ENCODE peak calls at places on chromosomes 11 and 22, in six cellular contexts. L, C, P, I, D and N are unnamed samples.
A peak's percentile ranks its signal among the peaks of the same experiment; 100 is the strongest.

GRCh38 chr22:37000676-37001534 is 18.3 kb downstream of the TST start:
- DNase-seq in L (no peak), C (no peak), P (no peak), I (peak; percentile 15), D (no peak), N (no peak)

GRCh38 chr11:2449548-2450320 is 4.9 kb downstream of the KCNQ1 start:
- DNase-seq in L (no peak), C (no peak), P (no peak), I (peak; percentile 59), D (no peak), N (no peak)

GRCh38 chr11:101129203-101129943 is at the start of gene PGR:
- DNase-seq in L (peak; percentile 61), C (no peak), P (peak; percentile 81), I (peak; percentile 68), D (no peak), N (no peak)

GRCh38 chr22:45966320-45966891 is 10.6 kb downstream of the WNT7B start:
- DNase-seq in L (no peak), C (no peak), P (no peak), I (no peak), D (no peak), N (no peak)

GRCh38 chr22:17846326-17846992 is 72.2 kb upstream of the BID start:
- DNase-seq in L (no peak), C (no peak), P (peak; percentile 68), I (no peak), D (no peak), N (no peak)

GRCh38 chr11:72352859-72353551 is 81.3 kb downstream of the CLPB start:
- DNase-seq in L (no peak), C (no peak), P (peak; percentile 27), I (no peak), D (no peak), N (no peak)

GRCh38 chr11:10678106-10678505 is 15.4 kb downstream of the IRAG1 start:
- DNase-seq in L (no peak), C (no peak), P (no peak), I (no peak), D (no peak), N (no peak)

GRCh38 chr11:57425565-57426438 is 1.1 kb downstream of the SLC43A3 start:
- DNase-seq in L (peak; percentile 65), C (no peak), P (peak; percentile 71), I (no peak), D (no peak), N (no peak)

GRCh38 chr22:22926359-22927195 is 39.0 kb downstream of the IGLL5 start:
- DNase-seq in L (no peak), C (no peak), P (no peak), I (peak; percentile 47), D (no peak), N (no peak)

GRCh38 chr11:112616292-112617088 is 344.7 kb upstream of the NCAM1 start:
- DNase-seq in L (no peak), C (no peak), P (no peak), I (no peak), D (no peak), N (no peak)

GRCh38 chr11:10629431-10630002 is 61.1 kb upstream of the LYVE1 start:
- DNase-seq in L (no peak), C (no peak), P (no peak), I (no peak), D (no peak), N (no peak)

GRCh38 chr22:23826510-23827350 is 12.1 kb downstream of the DERL3 start:
- DNase-seq in L (no peak), C (no peak), P (no peak), I (peak; percentile 85), D (no peak), N (no peak)

GRCh38 chr22:25797891-25798290 is 55.9 kb downstream of the MYO18B start:
- DNase-seq in L (no peak), C (no peak), P (no peak), I (no peak), D (no peak), N (no peak)

GRCh38 chr11:83087035-83087434 is 15.3 kb upstream of the RAB30 start:
- DNase-seq in L (no peak), C (peak; percentile 62), P (no peak), I (no peak), D (no peak), N (no peak)

GRCh38 chr11:73597340-73597955 is 464 bp downstream of the FAM168A start:
- DNase-seq in L (no peak), C (no peak), P (no peak), I (no peak), D (no peak), N (no peak)

GRCh38 chr11:18526130-18526520 is 617 bp downstream of the TSG101 start:
- DNase-seq in L (no peak), C (no peak), P (no peak), I (no peak), D (no peak), N (no peak)

GRCh38 chr22:19440411-19441195 is 6.9 kb downstream of the C22orf39 start:
- DNase-seq in L (no peak), C (no peak), P (no peak), I (no peak), D (no peak), N (no peak)

GRCh38 chr22:44697423-44698179 is 4.4 kb upstream of the PRR5 start:
- DNase-seq in L (peak; percentile 77), C (peak; percentile 73), P (peak; percentile 78), I (no peak), D (peak; percentile 88), N (peak; percentile 84)

GRCh38 chr11:12540913-12541587 is 133.2 kb upstream of the TEAD1 start:
- DNase-seq in L (no peak), C (peak; percentile 29), P (peak; percentile 56), I (no peak), D (no peak), N (no peak)

GRCh38 chr11:1874406-1875092 is 17.1 kb downstream of the PRR33 start:
- DNase-seq in L (peak; percentile 34), C (no peak), P (peak; percentile 54), I (peak; percentile 64), D (no peak), N (no peak)

GRCh38 chr22:39024923-39025322 is 4.0 kb downstream of the APOBEC3D start:
- DNase-seq in L (no peak), C (no peak), P (no peak), I (no peak), D (no peak), N (peak; percentile 10)

GRCh38 chr22:43434601-43435311 is 22.9 kb downstream of the MPPED1 start:
- DNase-seq in L (no peak), C (no peak), P (no peak), I (peak; percentile 64), D (no peak), N (no peak)

GRCh38 chr22:45441158-45441557 is 27.7 kb downstream of the RIBC2 start:
- DNase-seq in L (peak; percentile 53), C (peak; percentile 70), P (peak; percentile 73), I (no peak), D (peak; percentile 25), N (peak; percentile 22)

GRCh38 chr11:61862714-61863547 is 28.4 kb downstream of the FADS3 start:
- DNase-seq in L (no peak), C (no peak), P (no peak), I (no peak), D (no peak), N (no peak)

GRCh38 chr22:44351685-44352377 is 39.1 kb upstream of the SHISAL1 start:
- DNase-seq in L (no peak), C (peak; percentile 87), P (peak; percentile 80), I (peak; percentile 53), D (no peak), N (no peak)

GRCh38 chr11:106473089-106473722 is 395.7 kb downstream of the AASDHPPT start:
- DNase-seq in L (no peak), C (peak; percentile 90), P (no peak), I (no peak), D (no peak), N (no peak)

GRCh38 chr22:20946080-20946986 is 20.7 kb upstream of the AIFM3 start:
- DNase-seq in L (no peak), C (peak; percentile 42), P (no peak), I (no peak), D (no peak), N (no peak)

GRCh38 chr22:40397436-40397835 is 27.0 kb downstream of the SGSM3 start:
- DNase-seq in L (no peak), C (no peak), P (no peak), I (no peak), D (no peak), N (no peak)
- H3K27ac ChIP-seq in L (peak overlapping the region; percentile 50), C (peak overlapping the region; percentile 66), P (no peak overlapping the region), I (peak overlapping the region; percentile 11), D (no peak overlapping the region), N (no peak overlapping the region)

GRCh38 chr11:35376613-35377012 is 42.7 kb downstream of the SLC1A2 start:
- DNase-seq in L (no peak), C (no peak), P (no peak), I (no peak), D (no peak), N (no peak)

GRCh38 chr11:35377262-35377661 is 42.1 kb downstream of the SLC1A2 start:
- DNase-seq in L (no peak), C (no peak), P (no peak), I (no peak), D (no peak), N (no peak)

GRCh38 chr11:35375332-35376125 is 43.8 kb downstream of the SLC1A2 start:
- DNase-seq in L (no peak), C (no peak), P (no peak), I (no peak), D (no peak), N (no peak)

GRCh38 chr11:35372565-35373283 is 46.6 kb downstream of the SLC1A2 start:
- DNase-seq in L (no peak), C (peak; percentile 5), P (no peak), I (no peak), D (no peak), N (no peak)

GRCh38 chr11:35373284-35373933 is 45.9 kb downstream of the SLC1A2 start:
- DNase-seq in L (no peak), C (peak; percentile 25), P (no peak), I (no peak), D (no peak), N (no peak)
- TF ChIP-seq CTCF in L (no peak), C (no peak), P (no peak), I (no peak), D (no peak), N (no peak)

DNA sequence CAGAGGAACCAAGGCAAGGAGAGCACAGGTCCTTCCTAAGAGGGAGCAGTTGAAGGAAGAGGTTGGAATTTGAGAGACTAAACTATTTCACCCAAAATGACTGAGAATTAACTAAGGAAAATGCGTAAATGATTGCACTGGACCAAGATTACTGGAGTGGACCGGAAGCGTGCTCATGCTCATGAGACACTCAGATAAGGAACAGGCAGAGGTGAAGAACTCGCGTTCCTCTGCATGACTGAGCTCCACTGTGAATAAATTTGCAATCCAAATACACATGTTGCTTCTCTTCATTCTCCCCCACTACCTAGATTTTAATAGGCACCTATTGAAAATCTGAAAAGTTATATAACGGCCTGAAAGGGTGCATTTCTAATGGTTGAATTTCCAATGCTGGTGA is 207.0 kb downstream of the KIRREL3 start:
- DNase-seq in L (no peak), C (no peak), P (no peak), I (no peak), D (no peak), N (no peak)
- H3K27ac ChIP-seq in L (no peak overlapping the region), C (no peak overlapping the region), P (no peak overlapping the region), I (no peak overlapping the region), D (no peak overlapping the region), N (no peak overlapping the region)

DNA sequence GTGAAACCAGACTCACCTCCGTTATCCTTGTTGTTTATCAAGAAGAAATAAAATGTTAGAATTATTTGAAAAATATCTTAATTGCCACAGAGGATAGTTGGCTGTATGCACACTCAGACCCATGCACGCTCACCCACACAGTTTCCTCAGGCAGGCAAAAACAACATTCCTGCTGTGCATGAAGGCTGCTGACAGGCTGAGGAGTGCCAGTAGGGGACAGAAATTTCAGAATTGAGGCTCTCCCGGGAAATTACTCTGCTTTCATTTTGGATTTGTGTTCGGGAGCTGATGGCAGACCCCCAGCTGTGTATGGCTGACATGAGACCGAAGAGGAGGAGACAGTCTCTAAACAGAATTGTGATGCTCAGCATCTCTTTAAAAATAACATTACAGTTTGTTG is 87.5 kb downstream of the AMOTL1 start:
- DNase-seq in L (no peak), C (no peak), P (no peak), I (no peak), D (no peak), N (no peak)
- TF ChIP-seq CTCF in L (no peak), C (no peak), P (no peak), I (no peak), D (no peak), N (no peak)